ENCODE peak calls at places on chromosomes 5 and 9, in six cellular contexts. E is GF-D8, M is hypothalamus, W is esophagus squamous epithelium, L is anterior cingulate cortex, K is activated gamma-delta T cell. J is an unnamed sample.

GRCh38 chr9:137621131-137621757 is 2.4 kb downstream of the EHMT1 start:
- DNase-seq in W (no peak), E (no peak), M (no peak), L (no peak), K (no peak), J (no peak)

GRCh38 chr5:122999947-123000563 is 36.5 kb downstream of the PPIC start:
- DNase-seq in L (no peak), E (no peak), W (no peak), K (no peak), M (no peak), J (no peak)

GRCh38 chr5:16617272-16617973 is 626 bp upstream of the RETREG1 start:
- DNase-seq in W (no peak), L (no peak), E (no peak), K (peak), M (no peak), J (peak)

GRCh38 chr5:146680846-146681585 is 165.0 kb upstream of the GPR151 start:
- DNase-seq in L (no peak), K (no peak), E (no peak), M (no peak), W (no peak), J (no peak)

GRCh38 chr9:114231218-114232090 is 76.1 kb downstream of the COL27A1 start:
- DNase-seq in L (no peak), W (no peak), M (no peak), E (no peak), K (no peak), J (no peak)

GRCh38 chr9:88991066-88992030 is at the start of gene S1PR3:
- DNase-seq in K (no peak), L (no peak), E (no peak), W (no peak), M (peak), J (peak)

GRCh38 chr9:757246-757881 is 84.1 kb upstream of the DMRT1 start:
- DNase-seq in L (no peak), K (no peak), W (no peak), E (peak), M (no peak), J (peak)

GRCh38 chr5:15252331-15252730 is 247.6 kb upstream of the FBXL7 start:
- DNase-seq in M (no peak), K (no peak), E (no peak), L (no peak), W (no peak), J (no peak)

GRCh38 chr9:130805510-130806387 is 29.3 kb upstream of the ABL1 start:
- DNase-seq in E (peak), W (no peak), M (no peak), K (no peak), L (no peak), J (no peak)

GRCh38 chr5:170169996-170170395 is 62.8 kb upstream of the C5orf58 start:
- DNase-seq in M (no peak), W (no peak), E (no peak), K (no peak), L (no peak), J (no peak)

GRCh38 chr9:36991516-36992134 is 42.4 kb downstream of the PAX5 start:
- DNase-seq in L (no peak), K (no peak), W (no peak), E (no peak), M (no peak), J (peak)

GRCh38 chr5:140840978-140841962 is at the start of gene PCDHA8:
- DNase-seq in M (no peak), L (no peak), E (no peak), W (no peak), K (no peak), J (no peak)

GRCh38 chr9:135251996-135252760 is 164.7 kb downstream of the OLFM1 start:
- DNase-seq in E (no peak), K (no peak), W (no peak), L (no peak), M (no peak), J (no peak)

GRCh38 chr5:176405656-176406435 is 10.5 kb downstream of the CLTB start:
- DNase-seq in M (no peak), L (no peak), W (no peak), E (no peak), K (no peak), J (no peak)

GRCh38 chr5:59917121-59917520 is 23.6 kb upstream of the PDE4D start:
- DNase-seq in M (no peak), K (no peak), W (no peak), L (no peak), E (no peak), J (no peak)

GRCh38 chr5:124641154-124641792 is 105.2 kb downstream of the ZNF608 start:
- DNase-seq in L (no peak), W (no peak), M (no peak), K (no peak), E (no peak), J (no peak)

GRCh38 chr9:33686942-33687341 is 108.4 kb upstream of the PRSS3 start:
- DNase-seq in L (no peak), E (no peak), W (no peak), K (no peak), M (no peak), J (no peak)

J was measured in retina.